ENCODE peak calls at places on chromosomes 2 and 18, in nine cellular contexts. A is brain microvascular endothelial cell, I is psoas muscle, R is fibroblast of mammary gland, K is RWPE1, N is B cell, V is foreskin fibroblast, X is tibial nerve, Z is upper lobe of left lung. F is an unnamed sample.

GRCh38 chr2:111967018-111967417 is 68.6 kb downstream of the MERTK start:
- DNase-seq in A (no peak), I (no peak), R (no peak), K (no peak), N (no peak), V (no peak), X (no peak), Z (no peak), F (no peak)

GRCh38 chr2:32627441-32627900 is 379 bp upstream of the TTC27 start:
- DNase-seq in A (peak; percentile 59), I (peak; percentile 51), R (peak; percentile 67), K (peak; percentile 20), N (no peak), V (peak; percentile 81), X (no peak), Z (no peak), F (no peak)

GRCh38 chr2:47128705-47129104 is 26.4 kb downstream of the STPG4 start:
- DNase-seq in A (no peak), I (no peak), R (no peak), K (no peak), N (no peak), V (no peak), X (no peak), Z (no peak), F (no peak)

GRCh38 chr2:99410276-99410675 is 73.1 kb downstream of the EIF5B start:
- DNase-seq in A (no peak), I (no peak), R (no peak), K (no peak), N (no peak), V (no peak), X (no peak), Z (no peak), F (no peak)

GRCh38 chr2:190849774-190850173 is 30.8 kb upstream of the GLS start:
- DNase-seq in A (peak; percentile 68), I (peak; percentile 43), R (peak; percentile 91), K (peak; percentile 54), N (no peak), V (peak; percentile 90), X (no peak), Z (no peak), F (no peak)

GRCh38 chr18:69885841-69886531 is 61.7 kb downstream of the CD226 start:
- DNase-seq in A (no peak), I (no peak), R (no peak), K (no peak), N (no peak), V (no peak), X (no peak), Z (no peak), F (peak; percentile 4)

GRCh38 chr2:14535156-14535555 is 97.4 kb upstream of the LRATD1 start:
- DNase-seq in A (no peak), I (no peak), R (no peak), K (peak; percentile 92), N (no peak), V (no peak), X (no peak), Z (no peak), F (no peak)

GRCh38 chr2:210997373-210997772 is 441.0 kb downstream of the CPS1 start:
- DNase-seq in A (no peak), I (no peak), R (peak; percentile 3), K (no peak), N (no peak), V (no peak), X (no peak), Z (no peak), F (no peak)

GRCh38 chr2:220665108-220665471 is 907.0 kb downstream of the EPHA4 start:
- DNase-seq in A (no peak), I (no peak), R (no peak), K (no peak), N (no peak), V (no peak), X (no peak), Z (no peak), F (no peak)

GRCh38 chr2:229622495-229623355 is 91.6 kb downstream of the DNER start:
- DNase-seq in A (no peak), I (no peak), R (no peak), K (no peak), N (no peak), V (no peak), X (no peak), Z (no peak), F (no peak)

GRCh38 chr2:121650554-121650930 is 1.3 kb upstream of the CLASP1 start:
- DNase-seq in A (peak; percentile 30), I (no peak), R (peak; percentile 25), K (no peak), N (peak; percentile 52), V (peak; percentile 35), X (no peak), Z (no peak), F (no peak)

GRCh38 chr2:138023298-138023697 is 59.0 kb downstream of the HNMT start:
- DNase-seq in A (no peak), I (no peak), R (no peak), K (no peak), N (no peak), V (no peak), X (no peak), Z (no peak), F (no peak)

GRCh38 chr2:20210462-20210861 is 14.5 kb downstream of the SDC1 start:
- DNase-seq in A (no peak), I (no peak), R (no peak), K (no peak), N (no peak), V (no peak), X (no peak), Z (no peak), F (no peak)

GRCh38 chr18:39453882-39454281 is 1888.3 kb upstream of the CELF4 start:
- DNase-seq in A (peak; percentile 48), I (no peak), R (peak; percentile 61), K (peak; percentile 8), N (no peak), V (peak; percentile 69), X (no peak), Z (no peak), F (no peak)

DNA sequence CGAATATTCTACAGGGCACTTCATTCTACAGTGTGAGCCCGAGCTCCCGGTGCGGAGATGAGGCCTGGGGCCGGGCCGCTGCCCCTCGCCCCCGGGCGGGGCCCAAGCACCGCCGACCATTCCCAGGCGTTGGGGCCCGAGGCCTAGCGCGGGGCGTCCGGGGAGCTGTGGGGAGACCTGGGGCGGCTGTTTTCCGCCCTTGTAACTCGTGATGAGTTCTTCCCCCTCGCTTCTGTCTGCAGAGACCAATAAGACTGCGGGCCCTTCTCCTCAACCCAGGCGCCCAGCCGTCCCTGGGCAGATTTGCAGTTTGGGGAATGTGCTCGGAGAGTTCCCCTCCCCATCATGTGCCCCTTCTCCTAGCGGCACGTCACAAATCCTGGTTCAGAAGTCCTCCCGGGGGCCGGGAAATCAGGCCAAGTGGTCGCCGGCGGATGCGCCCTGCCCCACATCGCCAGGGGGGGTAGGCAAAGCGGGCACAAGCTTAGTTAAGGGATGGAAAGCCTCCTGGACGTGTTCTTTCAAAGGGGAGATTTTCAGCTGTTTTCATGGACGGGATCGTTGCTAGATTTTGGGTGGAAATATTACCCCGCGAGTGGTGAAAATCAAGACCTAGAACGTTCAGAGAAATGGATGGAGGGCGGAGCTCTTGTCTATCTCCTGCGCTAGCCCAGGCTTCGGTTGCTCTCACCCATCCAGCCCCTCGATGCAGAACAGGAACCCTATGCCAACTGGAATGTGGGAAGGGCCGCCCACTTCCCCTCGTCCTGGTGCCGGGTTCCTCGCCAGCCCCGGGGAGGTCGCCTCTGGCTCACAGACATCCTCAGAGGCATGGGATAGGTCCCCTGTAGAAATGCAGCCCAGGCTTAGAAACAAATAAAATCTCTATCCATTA is 18.8 kb upstream of the HAAO start:
- DNase-seq in A (peak; percentile 15), I (peak; percentile 55), R (peak; percentile 54), K (no peak), N (peak; percentile 58), V (peak; percentile 66), X (peak; percentile 41), Z (peak; percentile 90), F (peak; percentile 35)
- TF ChIP-seq CTCF in A (no peak), I (no peak), R (no peak), K (no peak), N (no peak), V (no peak), X (no peak), Z (no peak), F (no peak)

GRCh38 chr2:203394519-203395227 is 66.5 kb downstream of the ABI2 start:
- DNase-seq in A (no peak), I (no peak), R (no peak), K (no peak), N (no peak), V (no peak), X (no peak), Z (no peak), F (no peak)
- TF ChIP-seq CTCF in A (peak; percentile 23), I (no peak), R (peak; percentile 7), K (no peak), N (no peak), V (no peak), X (no peak), Z (no peak), F (no peak)

GRCh38 chr18:60066576-60066975 is 166.8 kb downstream of the PMAIP1 start:
- DNase-seq in A (no peak), I (no peak), R (no peak), K (no peak), N (no peak), V (no peak), X (no peak), Z (no peak), F (no peak)

GRCh38 chr18:60070631-60071030 is 170.8 kb downstream of the PMAIP1 start:
- DNase-seq in A (no peak), I (no peak), R (peak; percentile 14), K (no peak), N (no peak), V (peak; percentile 25), X (no peak), Z (no peak), F (no peak)

GRCh38 chr18:60067426-60068210 is 167.8 kb downstream of the PMAIP1 start:
- DNase-seq in A (no peak), I (no peak), R (peak; percentile 5), K (no peak), N (no peak), V (no peak), X (no peak), Z (no peak), F (no peak)

GRCh38 chr18:60064271-60064670 is 164.5 kb downstream of the PMAIP1 start:
- DNase-seq in A (no peak), I (no peak), R (peak; percentile 51), K (peak; percentile 5), N (no peak), V (peak; percentile 70), X (no peak), Z (no peak), F (no peak)

GRCh38 chr18:60069145-60069544 is 169.3 kb downstream of the PMAIP1 start:
- DNase-seq in A (no peak), I (no peak), R (peak; percentile 7), K (no peak), N (no peak), V (no peak), X (no peak), Z (no peak), F (no peak)
- TF ChIP-seq CTCF in A (peak; percentile 60), I (no peak), R (peak; percentile 17), K (no peak), N (no peak), V (no peak), X (no peak), Z (no peak), F (no peak)

DNA sequence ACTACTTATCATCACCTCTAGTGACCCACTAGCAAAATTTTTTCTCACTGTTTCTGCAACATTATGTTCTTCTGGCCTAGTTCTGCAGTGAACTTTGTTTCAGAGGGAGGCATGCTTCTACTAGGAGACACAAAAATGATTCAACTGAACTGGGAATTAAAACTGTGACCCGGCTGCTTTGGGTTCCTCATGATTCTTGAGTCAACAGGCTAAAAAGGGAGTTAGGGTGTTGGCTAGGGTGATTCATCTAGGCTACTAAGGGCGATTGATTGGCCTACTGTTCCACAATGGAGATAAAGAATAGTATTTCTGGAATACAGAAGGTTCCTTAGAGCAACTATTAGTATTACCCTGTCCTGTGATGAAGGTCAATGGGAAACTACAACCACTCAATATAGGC is 179.5 kb downstream of the PPP1R1C start:
- DNase-seq in A (no peak), I (no peak), R (peak; percentile 34), K (peak; percentile 3), N (no peak), V (peak; percentile 2), X (no peak), Z (no peak), F (no peak)
- TF ChIP-seq CTCF in A (no peak), I (no peak), R (no peak), K (no peak), N (no peak), V (no peak), X (no peak), Z (no peak), F (no peak)

F was measured in Calu3.